ENCODE peak calls at places on chromosomes 3 and 15, in eight cellular contexts. One of them, this sample, is unnamed.
A peak's percentile ranks its signal among the peaks of the same experiment; 100 is the strongest.

GRCh38 chr15:75682181-75683135 is 30.2 kb downstream of the CSPG4 start:
- DNase-seq in CD4-positive, alpha-beta T cell: no peak
- DNase-seq in kidney: no peak
- DNase-seq in endothelial cell: no peak
- DNase-seq in Caco-2: no peak
- DNase-seq in astrocyte: no peak
- DNase-seq in GM06990: no peak
- DNase-seq in tibial nerve: no peak
- DNase-seq in this sample: no peak

GRCh38 chr3:178001670-178002101 is 534.5 kb upstream of the KCNMB2 start:
- DNase-seq in CD4-positive, alpha-beta T cell: no peak
- DNase-seq in astrocyte: no peak
- DNase-seq in Caco-2: no peak
- DNase-seq in endothelial cell: no peak
- DNase-seq in GM06990: peak; percentile 20
- DNase-seq in tibial nerve: no peak
- DNase-seq in kidney: no peak
- DNase-seq in this sample: no peak

GRCh38 chr3:56590814-56591213 is 33.8 kb downstream of the CCDC66 start:
- DNase-seq in astrocyte: peak; percentile 69
- DNase-seq in kidney: no peak
- DNase-seq in CD4-positive, alpha-beta T cell: no peak
- DNase-seq in tibial nerve: no peak
- DNase-seq in Caco-2: no peak
- DNase-seq in GM06990: no peak
- DNase-seq in endothelial cell: no peak
- DNase-seq in this sample: no peak

GRCh38 chr3:167575000-167575399 is 78.7 kb downstream of the WDR49 start:
- DNase-seq in GM06990: no peak
- DNase-seq in kidney: no peak
- DNase-seq in Caco-2: no peak
- DNase-seq in tibial nerve: no peak
- DNase-seq in astrocyte: no peak
- DNase-seq in endothelial cell: no peak
- DNase-seq in CD4-positive, alpha-beta T cell: no peak
- DNase-seq in this sample: no peak

GRCh38 chr15:66995257-66995656 is 70.1 kb upstream of the SMAD3 start:
- DNase-seq in endothelial cell: no peak
- DNase-seq in Caco-2: no peak
- DNase-seq in GM06990: no peak
- DNase-seq in astrocyte: peak; percentile 47
- DNase-seq in kidney: no peak
- DNase-seq in CD4-positive, alpha-beta T cell: no peak
- DNase-seq in tibial nerve: no peak
- DNase-seq in this sample: no peak

GRCh38 chr3:177179281-177180067 is 17.8 kb downstream of the TBL1XR1 start:
- DNase-seq in endothelial cell: no peak
- DNase-seq in CD4-positive, alpha-beta T cell: no peak
- DNase-seq in Caco-2: no peak
- DNase-seq in astrocyte: no peak
- DNase-seq in GM06990: no peak
- DNase-seq in kidney: no peak
- DNase-seq in tibial nerve: no peak
- DNase-seq in this sample: no peak

GRCh38 chr15:74725845-74726773 is 781 bp upstream of the CYP1A1 start:
- DNase-seq in CD4-positive, alpha-beta T cell: peak; percentile 41
- DNase-seq in astrocyte: no peak
- DNase-seq in tibial nerve: no peak
- DNase-seq in GM06990: peak; percentile 64
- DNase-seq in kidney: peak; percentile 79
- DNase-seq in Caco-2: peak; percentile 90
- DNase-seq in endothelial cell: peak; percentile 57
- DNase-seq in this sample: peak; percentile 53

GRCh38 chr3:49173792-49174170 is 2.4 kb downstream of the KLHDC8B start:
- DNase-seq in astrocyte: peak; percentile 27
- DNase-seq in GM06990: no peak
- DNase-seq in endothelial cell: no peak
- DNase-seq in tibial nerve: no peak
- DNase-seq in Caco-2: no peak
- DNase-seq in kidney: peak; percentile 77
- DNase-seq in CD4-positive, alpha-beta T cell: no peak
- DNase-seq in this sample: peak; percentile 96

GRCh38 chr3:4551826-4552442 is 58.8 kb downstream of the ITPR1 start:
- DNase-seq in endothelial cell: no peak
- DNase-seq in GM06990: no peak
- DNase-seq in CD4-positive, alpha-beta T cell: no peak
- DNase-seq in astrocyte: no peak
- DNase-seq in Caco-2: no peak
- DNase-seq in kidney: no peak
- DNase-seq in tibial nerve: no peak
- DNase-seq in this sample: no peak

GRCh38 chr3:142915636-142916035 is 26.8 kb upstream of the PCOLCE2 start:
- DNase-seq in astrocyte: no peak
- DNase-seq in endothelial cell: no peak
- DNase-seq in Caco-2: no peak
- DNase-seq in kidney: no peak
- DNase-seq in tibial nerve: no peak
- DNase-seq in GM06990: no peak
- DNase-seq in CD4-positive, alpha-beta T cell: no peak
- DNase-seq in this sample: no peak

GRCh38 chr3:142509079-142509478 is 61.2 kb upstream of the XRN1 start:
- DNase-seq in kidney: no peak
- DNase-seq in CD4-positive, alpha-beta T cell: no peak
- DNase-seq in endothelial cell: no peak
- DNase-seq in Caco-2: no peak
- DNase-seq in tibial nerve: no peak
- DNase-seq in astrocyte: no peak
- DNase-seq in GM06990: no peak
- DNase-seq in this sample: no peak

GRCh38 chr15:40766194-40766830 is 2.4 kb downstream of the GCHFR start:
- DNase-seq in CD4-positive, alpha-beta T cell: no peak
- DNase-seq in astrocyte: no peak
- DNase-seq in GM06990: no peak
- DNase-seq in tibial nerve: no peak
- DNase-seq in Caco-2: no peak
- DNase-seq in kidney: no peak
- DNase-seq in endothelial cell: no peak
- DNase-seq in this sample: no peak

DNA sequence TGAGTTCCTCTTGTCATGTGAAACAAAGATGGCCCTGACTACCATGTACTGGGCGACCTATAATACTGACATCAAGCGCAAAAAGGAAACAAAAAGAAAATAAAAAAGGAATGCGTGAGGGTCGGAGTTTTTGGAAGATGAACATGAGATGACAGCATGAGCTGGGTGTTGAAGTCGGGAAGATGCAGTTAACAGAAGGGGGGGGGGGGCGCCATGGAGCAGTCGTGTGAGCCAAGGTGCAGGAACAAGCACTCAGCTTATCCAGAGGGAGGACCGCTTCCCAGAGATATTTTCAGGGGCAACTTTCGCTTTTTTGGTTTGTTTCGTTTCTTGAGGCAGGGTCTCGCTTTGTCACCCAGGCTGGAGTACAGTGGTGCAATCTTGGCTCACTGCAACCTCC is 110.2 kb downstream of the RORA start:
- DNase-seq in Caco-2: no peak
- DNase-seq in GM06990: no peak
- DNase-seq in endothelial cell: no peak
- DNase-seq in tibial nerve: no peak
- DNase-seq in CD4-positive, alpha-beta T cell: no peak
- DNase-seq in kidney: no peak
- DNase-seq in astrocyte: no peak
- DNase-seq in this sample: peak; percentile 26
- TF ChIP-seq CTCF in Caco-2: peak; percentile 10
- TF ChIP-seq CTCF in GM06990: peak; percentile 29
- TF ChIP-seq CTCF in endothelial cell: no peak
- TF ChIP-seq CTCF in tibial nerve: no peak
- TF ChIP-seq CTCF in CD4-positive, alpha-beta T cell: no peak
- TF ChIP-seq CTCF in kidney: no peak
- TF ChIP-seq CTCF in astrocyte: no peak
- TF ChIP-seq CTCF in this sample: peak; percentile 12

GRCh38 chr3:13307041-13307440 is 113.1 kb downstream of the NUP210 start:
- DNase-seq in kidney: peak; percentile 54
- DNase-seq in astrocyte: no peak
- DNase-seq in GM06990: no peak
- DNase-seq in CD4-positive, alpha-beta T cell: no peak
- DNase-seq in tibial nerve: no peak
- DNase-seq in Caco-2: no peak
- DNase-seq in endothelial cell: no peak
- DNase-seq in this sample: no peak

GRCh38 chr3:13305623-13306022 is 114.5 kb downstream of the NUP210 start:
- DNase-seq in CD4-positive, alpha-beta T cell: no peak
- DNase-seq in astrocyte: no peak
- DNase-seq in tibial nerve: no peak
- DNase-seq in endothelial cell: no peak
- DNase-seq in kidney: peak; percentile 39
- DNase-seq in Caco-2: no peak
- DNase-seq in GM06990: no peak
- DNase-seq in this sample: no peak

GRCh38 chr3:13303410-13303809 is 116.7 kb downstream of the NUP210 start:
- DNase-seq in kidney: peak; percentile 26
- DNase-seq in Caco-2: no peak
- DNase-seq in CD4-positive, alpha-beta T cell: no peak
- DNase-seq in endothelial cell: no peak
- DNase-seq in tibial nerve: no peak
- DNase-seq in GM06990: no peak
- DNase-seq in astrocyte: no peak
- DNase-seq in this sample: no peak

GRCh38 chr3:13309004-13309403 is 111.1 kb downstream of the NUP210 start:
- DNase-seq in tibial nerve: no peak
- DNase-seq in CD4-positive, alpha-beta T cell: no peak
- DNase-seq in Caco-2: no peak
- DNase-seq in GM06990: no peak
- DNase-seq in kidney: peak; percentile 18
- DNase-seq in endothelial cell: no peak
- DNase-seq in astrocyte: no peak
- DNase-seq in this sample: no peak

GRCh38 chr3:13308406-13308805 is 111.7 kb downstream of the NUP210 start:
- DNase-seq in GM06990: no peak
- DNase-seq in Caco-2: no peak
- DNase-seq in kidney: peak; percentile 43
- DNase-seq in astrocyte: peak; percentile 14
- DNase-seq in CD4-positive, alpha-beta T cell: peak; percentile 10
- DNase-seq in tibial nerve: no peak
- DNase-seq in endothelial cell: peak; percentile 71
- DNase-seq in this sample: peak; percentile 50
- TF ChIP-seq CTCF in GM06990: peak; percentile 66
- TF ChIP-seq CTCF in Caco-2: peak; percentile 40
- TF ChIP-seq CTCF in kidney: peak; percentile 44
- TF ChIP-seq CTCF in astrocyte: peak; percentile 47
- TF ChIP-seq CTCF in CD4-positive, alpha-beta T cell: peak; percentile 55
- TF ChIP-seq CTCF in tibial nerve: peak; percentile 22
- TF ChIP-seq CTCF in endothelial cell: peak; percentile 56
- TF ChIP-seq CTCF in this sample: peak; percentile 24

GRCh38 chr3:161171639-161172552 is 49.2 kb upstream of the NMD3 start:
- DNase-seq in endothelial cell: no peak
- DNase-seq in Caco-2: no peak
- DNase-seq in kidney: no peak
- DNase-seq in GM06990: no peak
- DNase-seq in tibial nerve: no peak
- DNase-seq in CD4-positive, alpha-beta T cell: no peak
- DNase-seq in astrocyte: no peak
- DNase-seq in this sample: no peak
- TF ChIP-seq CTCF in endothelial cell: peak; percentile 15
- TF ChIP-seq CTCF in Caco-2: peak; percentile 52
- TF ChIP-seq CTCF in kidney: peak; percentile 5
- TF ChIP-seq CTCF in GM06990: peak; percentile 3
- TF ChIP-seq CTCF in tibial nerve: no peak
- TF ChIP-seq CTCF in CD4-positive, alpha-beta T cell: no peak
- TF ChIP-seq CTCF in astrocyte: no peak
- TF ChIP-seq CTCF in this sample: peak; percentile 11

GRCh38 chr3:164550857-164551256 is 527.4 kb downstream of the SI start:
- DNase-seq in GM06990: no peak
- DNase-seq in astrocyte: no peak
- DNase-seq in tibial nerve: no peak
- DNase-seq in CD4-positive, alpha-beta T cell: no peak
- DNase-seq in endothelial cell: no peak
- DNase-seq in Caco-2: no peak
- DNase-seq in kidney: no peak
- DNase-seq in this sample: no peak
- TF ChIP-seq CTCF in GM06990: no peak
- TF ChIP-seq CTCF in astrocyte: no peak
- TF ChIP-seq CTCF in tibial nerve: no peak
- TF ChIP-seq CTCF in CD4-positive, alpha-beta T cell: no peak
- TF ChIP-seq CTCF in endothelial cell: peak; percentile 31
- TF ChIP-seq CTCF in Caco-2: no peak
- TF ChIP-seq CTCF in kidney: no peak
- TF ChIP-seq CTCF in this sample: no peak

GRCh38 chr3:129323651-129324294 is 45.1 kb downstream of the HMCES start:
- DNase-seq in CD4-positive, alpha-beta T cell: no peak
- DNase-seq in astrocyte: no peak
- DNase-seq in tibial nerve: no peak
- DNase-seq in GM06990: no peak
- DNase-seq in kidney: peak; percentile 65
- DNase-seq in endothelial cell: no peak
- DNase-seq in Caco-2: no peak
- DNase-seq in this sample: no peak
- TF ChIP-seq CTCF in CD4-positive, alpha-beta T cell: no peak
- TF ChIP-seq CTCF in astrocyte: no peak
- TF ChIP-seq CTCF in tibial nerve: no peak
- TF ChIP-seq CTCF in GM06990: peak; percentile 79
- TF ChIP-seq CTCF in kidney: no peak
- TF ChIP-seq CTCF in endothelial cell: no peak
- TF ChIP-seq CTCF in Caco-2: peak; percentile 20
- TF ChIP-seq CTCF in this sample: no peak

DNA sequence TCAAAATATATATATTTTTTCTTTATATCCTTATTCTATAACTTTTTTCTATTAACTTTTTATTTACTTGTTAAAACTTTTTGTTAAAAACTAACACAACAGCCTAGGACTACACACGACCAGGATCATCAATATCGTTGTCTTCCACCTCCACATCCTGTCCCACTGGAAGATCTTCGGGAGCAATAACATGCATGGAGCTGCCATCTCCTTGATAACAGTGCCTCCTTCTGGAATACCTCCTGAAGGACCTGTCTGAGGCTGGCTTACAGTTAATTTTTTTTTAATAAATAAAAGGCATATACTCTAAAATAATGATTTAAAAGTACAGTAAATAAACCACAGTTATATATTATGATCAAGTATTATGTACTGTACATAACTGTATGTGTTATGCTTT is 58.9 kb downstream of the SFMBT1 start:
- DNase-seq in Caco-2: no peak
- DNase-seq in tibial nerve: no peak
- DNase-seq in CD4-positive, alpha-beta T cell: no peak
- DNase-seq in astrocyte: peak; percentile 22
- DNase-seq in GM06990: no peak
- DNase-seq in kidney: no peak
- DNase-seq in endothelial cell: peak; percentile 22
- DNase-seq in this sample: no peak
- TF ChIP-seq CTCF in Caco-2: no peak
- TF ChIP-seq CTCF in tibial nerve: no peak
- TF ChIP-seq CTCF in CD4-positive, alpha-beta T cell: peak; percentile 45
- TF ChIP-seq CTCF in astrocyte: peak; percentile 29
- TF ChIP-seq CTCF in GM06990: peak; percentile 31
- TF ChIP-seq CTCF in kidney: no peak
- TF ChIP-seq CTCF in endothelial cell: no peak
- TF ChIP-seq CTCF in this sample: peak; percentile 40

This sample was measured in D721Med.